ENCODE peak calls at places on chromosome 22, in five cellular contexts. K is IMR-90, A is SK-N-SH, H is K562, R is GM12878. S is an unnamed sample.
A peak's percentile ranks its signal among the peaks of the same experiment; 100 is the strongest.

GRCh38 chr22:18152519-18152918 is 2.5 kb downstream of the USP18 start:
- DNase-seq in K (no peak), A (no peak), H (no peak), R (peak; percentile 26), S (no peak)

GRCh38 chr22:25051983-25052710 is 99.6 kb downstream of the KIAA1671 start:
- DNase-seq in K (no peak), A (peak; percentile 76), H (no peak), R (no peak), S (peak; percentile 8)

GRCh38 chr22:45329536-45329936 is 19.8 kb downstream of the FAM118A start:
- DNase-seq in K (no peak), A (peak; percentile 94), H (no peak), R (no peak), S (no peak)

GRCh38 chr22:24392218-24392931 is 35.0 kb upstream of the ADORA2A start:
- DNase-seq in K (no peak), A (peak; percentile 62), H (no peak), R (no peak), S (no peak)

GRCh38 chr22:39997939-39998726 is 3.4 kb downstream of the FAM83F start:
- DNase-seq in K (peak; percentile 36), A (peak; percentile 76), H (no peak), R (no peak), S (no peak)

GRCh38 chr22:45206233-45206632 is 34.5 kb downstream of the KIAA0930 start:
- DNase-seq in K (no peak), A (no peak), H (no peak), R (no peak), S (no peak)

GRCh38 chr22:27801197-27801615 is 350 bp downstream of the MN1 start:
- DNase-seq in K (peak; percentile 41), A (peak; percentile 84), H (peak; percentile 13), R (no peak), S (no peak)

GRCh38 chr22:31094741-31095140 is 12.6 kb downstream of the SELENOM start:
- DNase-seq in K (no peak), A (no peak), H (no peak), R (no peak), S (no peak)

GRCh38 chr22:49528420-49528720 is 299.3 kb downstream of the BRD1 start:
- DNase-seq in K (no peak), A (no peak), H (no peak), R (no peak), S (no peak)

GRCh38 chr22:44623771-44624510 is 78.1 kb upstream of the PRR5 start:
- DNase-seq in K (peak; percentile 22), A (no peak), H (peak; percentile 30), R (no peak), S (no peak)

GRCh38 chr22:27836181-27836580 is 34.6 kb upstream of the MN1 start:
- DNase-seq in K (no peak), A (no peak), H (no peak), R (no peak), S (no peak)

GRCh38 chr22:25700996-25701815 is 40.8 kb upstream of the MYO18B start:
- DNase-seq in K (peak; percentile 22), A (peak; percentile 49), H (no peak), R (no peak), S (no peak)

GRCh38 chr22:43859176-43859575 is 3.1 kb downstream of the SULT4A1 start:
- DNase-seq in K (no peak), A (no peak), H (no peak), R (no peak), S (no peak)

GRCh38 chr22:27776410-27776958 is 25.1 kb downstream of the MN1 start:
- DNase-seq in K (no peak), A (peak; percentile 49), H (no peak), R (no peak), S (no peak)

GRCh38 chr22:27918351-27919221 is 470 bp downstream of the PITPNB start:
- DNase-seq in K (peak; percentile 45), A (peak; percentile 80), H (peak; percentile 70), R (no peak), S (peak; percentile 13)

GRCh38 chr22:40419718-40420117 is 49.3 kb downstream of the SGSM3 start:
- DNase-seq in K (no peak), A (no peak), H (no peak), R (no peak), S (no peak)

GRCh38 chr22:36027579-36027959 is 1.1 kb downstream of the RBFOX2 start:
- DNase-seq in K (no peak), A (no peak), H (no peak), R (no peak), S (no peak)

GRCh38 chr22:45171830-45172229 is 8.1 kb downstream of the NUP50 start:
- DNase-seq in K (no peak), A (no peak), H (no peak), R (no peak), S (no peak)

GRCh38 chr22:24555160-24555495 is 190 bp upstream of the GUCD1 start:
- DNase-seq in K (peak; percentile 98), A (peak; percentile 99), H (peak; percentile 94), R (peak; percentile 92), S (peak; percentile 96)

GRCh38 chr22:25027959-25028840 is 75.7 kb downstream of the KIAA1671 start:
- DNase-seq in K (no peak), A (peak; percentile 66), H (peak; percentile 45), R (no peak), S (no peak)

GRCh38 chr22:25780673-25781072 is 38.7 kb downstream of the MYO18B start:
- DNase-seq in K (no peak), A (peak; percentile 89), H (no peak), R (no peak), S (no peak)

GRCh38 chr22:33139937-33140336 is 81.8 kb upstream of the SYN3 start:
- DNase-seq in K (no peak), A (no peak), H (no peak), R (no peak), S (no peak)

GRCh38 chr22:32389685-32390084 is 22.4 kb downstream of the RTCB start:
- DNase-seq in K (peak; percentile 11), A (peak; percentile 24), H (no peak), R (no peak), S (no peak)

GRCh38 chr22:40247976-40248375 is 70.3 kb downstream of the TNRC6B start:
- DNase-seq in K (no peak), A (no peak), H (no peak), R (no peak), S (no peak)

GRCh38 chr22:23773247-23774113 is 831 bp downstream of the MMP11 start:
- DNase-seq in K (no peak), A (no peak), H (no peak), R (no peak), S (no peak)

GRCh38 chr22:40487663-40488249 is 117.4 kb downstream of the SGSM3 start:
- DNase-seq in K (peak; percentile 47), A (peak; percentile 31), H (peak; percentile 20), R (no peak), S (peak; percentile 17)

GRCh38 chr22:46612904-46613605 is 7.1 kb upstream of the GRAMD4 start:
- DNase-seq in K (no peak), A (peak; percentile 90), H (no peak), R (no peak), S (peak; percentile 35)

GRCh38 chr22:46612341-46612903 is 7.8 kb upstream of the GRAMD4 start:
- DNase-seq in K (no peak), A (no peak), H (no peak), R (no peak), S (no peak)

GRCh38 chr22:46611189-46611588 is 9.0 kb upstream of the GRAMD4 start:
- DNase-seq in K (no peak), A (no peak), H (no peak), R (no peak), S (no peak)

GRCh38 chr22:46614070-46614931 is 5.9 kb upstream of the GRAMD4 start:
- DNase-seq in K (no peak), A (no peak), H (no peak), R (peak; percentile 70), S (no peak)

DNA sequence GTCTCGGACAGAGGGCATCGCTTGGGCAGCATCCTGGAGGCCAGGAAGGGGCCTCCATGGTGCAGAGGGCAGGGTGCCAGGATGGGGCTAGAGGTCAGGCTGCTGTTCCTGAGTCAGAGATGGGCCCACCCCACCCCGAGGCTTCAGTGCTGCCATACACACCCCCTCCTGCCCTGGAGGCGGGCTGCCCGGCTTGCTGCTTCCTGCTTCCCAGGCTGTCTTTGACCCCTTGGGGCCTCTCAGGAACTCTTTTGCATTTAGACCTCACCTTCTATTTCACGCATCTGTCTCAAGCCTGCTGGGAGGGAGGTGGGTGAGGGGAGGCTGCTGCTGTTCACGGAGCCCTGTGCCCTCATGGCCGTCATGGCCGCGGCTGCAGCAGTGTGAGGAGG is 6.6 kb upstream of the GRAMD4 start:
- DNase-seq in K (no peak), A (no peak), H (no peak), R (peak; percentile 28), S (no peak)
- TF ChIP-seq MXI1 in K (no peak), A (no peak), H (no peak), R (no peak), S (no peak)

GRCh38 chr22:21022955-21023614 is 8.1 kb downstream of the P2RX6 start:
- DNase-seq in K (no peak), A (no peak), H (peak; percentile 72), R (no peak), S (no peak)

GRCh38 chr22:21018314-21018713 is 3.3 kb downstream of the P2RX6 start:
- DNase-seq in K (no peak), A (no peak), H (no peak), R (no peak), S (no peak)

GRCh38 chr22:21022507-21022906 is 7.5 kb downstream of the P2RX6 start:
- DNase-seq in K (no peak), A (no peak), H (no peak), R (no peak), S (no peak)

GRCh38 chr22:21016644-21017420 is 1.9 kb downstream of the P2RX6 start:
- DNase-seq in K (no peak), A (peak; percentile 16), H (no peak), R (no peak), S (no peak)

GRCh38 chr22:21020802-21021429 is 6.0 kb downstream of the P2RX6 start:
- DNase-seq in K (no peak), A (peak; percentile 71), H (peak; percentile 98), R (no peak), S (no peak)
- TF ChIP-seq MXI1 in K (no peak), A (no peak), H (no peak), R (no peak), S (no peak)

DNA sequence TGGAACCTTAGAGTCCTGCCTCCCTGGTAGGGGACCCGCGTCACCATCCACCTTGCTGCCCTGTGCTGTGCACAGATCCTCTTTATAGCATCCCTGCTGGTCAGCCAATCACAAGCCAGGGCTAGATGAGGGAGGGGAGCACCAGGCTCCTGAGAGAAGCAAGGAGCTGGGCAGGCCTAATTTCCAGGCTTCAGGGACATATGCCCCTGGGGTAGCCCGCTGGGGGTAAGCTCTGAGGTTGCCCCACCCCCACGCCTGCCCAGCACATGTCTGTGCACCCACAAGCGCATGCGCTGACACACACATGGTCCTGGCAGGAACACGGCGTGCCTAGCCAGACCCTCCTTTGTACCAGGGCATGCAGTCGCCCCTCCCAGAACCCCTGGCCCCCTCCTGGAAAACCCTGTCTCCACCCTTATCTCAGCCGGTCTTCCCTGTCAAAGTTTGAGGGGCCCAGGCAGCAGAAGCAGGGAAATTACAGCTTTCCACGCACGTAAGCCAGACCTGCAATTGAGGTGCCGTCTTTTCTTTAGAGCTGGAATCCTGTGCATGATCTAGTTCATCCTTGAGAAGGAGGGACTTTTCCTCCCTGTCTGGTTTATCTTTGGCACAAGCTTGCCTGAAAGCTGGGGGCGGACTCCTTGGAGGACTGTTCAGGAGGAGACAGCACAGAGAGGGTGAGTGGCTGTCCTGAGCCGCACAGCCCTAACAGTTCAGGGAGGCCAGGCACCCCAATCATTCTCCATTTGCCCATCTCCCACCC is 2.1 kb downstream of the SSTR3 start:
- DNase-seq in K (no peak), A (peak; percentile 57), H (no peak), R (no peak), S (no peak)
- TF ChIP-seq MXI1 in K (no peak), A (no peak), H (no peak), R (no peak), S (no peak)

GRCh38 chr22:29370556-29370955 is 17.8 kb downstream of the AP1B1 start:
- DNase-seq in K (no peak), A (no peak), H (no peak), R (no peak), S (no peak)

GRCh38 chr22:29369460-29369859 is 18.9 kb downstream of the AP1B1 start:
- DNase-seq in K (peak; percentile 76), A (no peak), H (peak; percentile 25), R (no peak), S (no peak)
- TF ChIP-seq MXI1 in K (no peak), A (no peak), H (no peak), R (no peak), S (no peak)

S was measured in HepG2.